ENCODE peak calls at places on chromosomes 3 and 15, in seven cellular contexts. One of them, this sample, is unnamed.
A peak's percentile ranks its signal among the peaks of the same experiment; 100 is the strongest.

GRCh38 chr3:178088930-178089329 is 447.3 kb upstream of the KCNMB2 start:
- DNase-seq in hippocampal formation: no peak
- DNase-seq in effector CD4-positive, alpha-beta T cell: no peak
- DNase-seq in smooth muscle cell of the brain vasculature: no peak
- DNase-seq in AG20443: no peak
- DNase-seq in epithelial cell of esophagus: no peak
- DNase-seq in cardiac muscle cell: no peak
- DNase-seq in this sample: no peak

GRCh38 chr3:196941846-196942225 is 492 bp downstream of the NCBP2 start:
- DNase-seq in hippocampal formation: peak; percentile 51
- DNase-seq in effector CD4-positive, alpha-beta T cell: peak; percentile 48
- DNase-seq in smooth muscle cell of the brain vasculature: peak; percentile 6
- DNase-seq in AG20443: peak; percentile 62
- DNase-seq in epithelial cell of esophagus: peak; percentile 55
- DNase-seq in cardiac muscle cell: peak; percentile 78
- DNase-seq in this sample: peak; percentile 61

GRCh38 chr3:128322030-128323022 is 144.4 kb downstream of the DNAJB8 start:
- DNase-seq in hippocampal formation: no peak
- DNase-seq in effector CD4-positive, alpha-beta T cell: peak; percentile 49
- DNase-seq in smooth muscle cell of the brain vasculature: no peak
- DNase-seq in AG20443: peak; percentile 65
- DNase-seq in epithelial cell of esophagus: peak; percentile 69
- DNase-seq in cardiac muscle cell: peak; percentile 60
- DNase-seq in this sample: peak; percentile 60

GRCh38 chr3:184377374-184377773 is 633 bp downstream of the THPO start:
- DNase-seq in hippocampal formation: no peak
- DNase-seq in effector CD4-positive, alpha-beta T cell: no peak
- DNase-seq in smooth muscle cell of the brain vasculature: no peak
- DNase-seq in AG20443: no peak
- DNase-seq in epithelial cell of esophagus: no peak
- DNase-seq in cardiac muscle cell: no peak
- DNase-seq in this sample: no peak

GRCh38 chr3:29427266-29428103 is 146.6 kb downstream of the RBMS3 start:
- DNase-seq in hippocampal formation: no peak
- DNase-seq in effector CD4-positive, alpha-beta T cell: no peak
- DNase-seq in smooth muscle cell of the brain vasculature: no peak
- DNase-seq in AG20443: peak; percentile 74
- DNase-seq in epithelial cell of esophagus: no peak
- DNase-seq in cardiac muscle cell: no peak
- DNase-seq in this sample: no peak

GRCh38 chr15:101240364-101240763 is 11.5 kb downstream of the CHSY1 start:
- DNase-seq in hippocampal formation: no peak
- DNase-seq in effector CD4-positive, alpha-beta T cell: no peak
- DNase-seq in smooth muscle cell of the brain vasculature: no peak
- DNase-seq in AG20443: no peak
- DNase-seq in epithelial cell of esophagus: no peak
- DNase-seq in cardiac muscle cell: no peak
- DNase-seq in this sample: no peak

GRCh38 chr3:71066849-71067261 is 516.7 kb downstream of the FOXP1 start:
- DNase-seq in hippocampal formation: no peak
- DNase-seq in effector CD4-positive, alpha-beta T cell: peak; percentile 58
- DNase-seq in smooth muscle cell of the brain vasculature: no peak
- DNase-seq in AG20443: peak; percentile 48
- DNase-seq in epithelial cell of esophagus: peak; percentile 69
- DNase-seq in cardiac muscle cell: no peak
- DNase-seq in this sample: peak; percentile 39

GRCh38 chr3:66133050-66133757 is 87.6 kb upstream of the SLC25A26 start:
- DNase-seq in hippocampal formation: no peak
- DNase-seq in effector CD4-positive, alpha-beta T cell: no peak
- DNase-seq in smooth muscle cell of the brain vasculature: no peak
- DNase-seq in AG20443: no peak
- DNase-seq in epithelial cell of esophagus: peak; percentile 86
- DNase-seq in cardiac muscle cell: no peak
- DNase-seq in this sample: no peak

GRCh38 chr15:40333922-40334492 is 6.7 kb downstream of the CCDC9B start:
- DNase-seq in hippocampal formation: peak; percentile 58
- DNase-seq in effector CD4-positive, alpha-beta T cell: no peak
- DNase-seq in smooth muscle cell of the brain vasculature: no peak
- DNase-seq in AG20443: no peak
- DNase-seq in epithelial cell of esophagus: peak; percentile 72
- DNase-seq in cardiac muscle cell: no peak
- DNase-seq in this sample: peak; percentile 76

GRCh38 chr3:23316924-23317323 is 113.8 kb downstream of the UBE2E2 start:
- DNase-seq in hippocampal formation: no peak
- DNase-seq in effector CD4-positive, alpha-beta T cell: no peak
- DNase-seq in smooth muscle cell of the brain vasculature: no peak
- DNase-seq in AG20443: no peak
- DNase-seq in epithelial cell of esophagus: no peak
- DNase-seq in cardiac muscle cell: no peak
- DNase-seq in this sample: no peak

GRCh38 chr3:129056832-129057231 is 3.7 kb upstream of the GP9 start:
- DNase-seq in hippocampal formation: no peak
- DNase-seq in effector CD4-positive, alpha-beta T cell: no peak
- DNase-seq in smooth muscle cell of the brain vasculature: no peak
- DNase-seq in AG20443: no peak
- DNase-seq in epithelial cell of esophagus: no peak
- DNase-seq in cardiac muscle cell: no peak
- DNase-seq in this sample: no peak

GRCh38 chr15:48440084-48440483 is 108.9 kb downstream of the DUT start:
- DNase-seq in hippocampal formation: no peak
- DNase-seq in effector CD4-positive, alpha-beta T cell: no peak
- DNase-seq in smooth muscle cell of the brain vasculature: peak; percentile 62
- DNase-seq in AG20443: peak; percentile 85
- DNase-seq in epithelial cell of esophagus: no peak
- DNase-seq in cardiac muscle cell: no peak
- DNase-seq in this sample: no peak